ENCODE peak calls at places on chromosomes 7 and 10, in seven cellular contexts. C is sigmoid colon, I is heart right ventricle, B is HepG2, H is stomach, S is thyroid gland, T is upper lobe of right lung. Z is an unnamed sample. For H3K4me1, the result is how much of the 10 kb centered on the place peaks cover.

GRCh38 chr10:12184165-12184564 is 11.5 kb downstream of the NUDT5 start:
- DNase-seq in C (no peak), I (no peak), B (no peak), H (no peak), S (no peak), T (no peak), Z (no peak)

GRCh38 chr10:96830511-96831199 is 1.4 kb upstream of the LCOR start:
- DNase-seq in C (peak), I (no peak), B (peak), H (peak), S (peak), T (no peak), Z (peak)

GRCh38 chr10:131452926-131453771 is 141.6 kb upstream of the TCERG1L start:
- DNase-seq in C (no peak), I (peak), B (no peak), H (no peak), S (peak), T (peak), Z (no peak)

GRCh38 chr7:121182902-121183301 is 145.9 kb upstream of the WNT16 start:
- DNase-seq in C (no peak), I (no peak), B (no peak), H (no peak), S (no peak), T (no peak), Z (no peak)

GRCh38 chr7:78576196-78576595 is 777.6 kb downstream of the PHTF2 start:
- DNase-seq in C (no peak), I (no peak), B (no peak), H (no peak), S (no peak), T (no peak), Z (no peak)

GRCh38 chr7:29372351-29372931 is 177.9 kb downstream of the CHN2 start:
- DNase-seq in C (no peak), I (no peak), B (no peak), H (no peak), S (no peak), T (no peak), Z (no peak)

GRCh38 chr10:128165536-128165935 is 39.3 kb upstream of the MKI67 start:
- DNase-seq in C (no peak), I (no peak), B (no peak), H (no peak), S (no peak), T (no peak), Z (no peak)

GRCh38 chr10:24793648-24794379 is 70.1 kb upstream of the ARHGAP21 start:
- DNase-seq in C (no peak), I (no peak), B (no peak), H (no peak), S (no peak), T (no peak), Z (no peak)

GRCh38 chr10:690227-691161 is 1.0 kb upstream of the DIP2C start:
- DNase-seq in C (no peak), I (no peak), B (no peak), H (no peak), S (no peak), T (no peak), Z (no peak)

GRCh38 chr7:94375713-94376112 is 19.0 kb upstream of the COL1A2 start:
- DNase-seq in C (peak), I (no peak), B (no peak), H (no peak), S (no peak), T (no peak), Z (no peak)

GRCh38 chr7:19964198-19964597 is 190.8 kb upstream of the TMEM196 start:
- DNase-seq in C (no peak), I (no peak), B (no peak), H (no peak), S (no peak), T (no peak), Z (no peak)

GRCh38 chr7:44791278-44792219 is 4.9 kb upstream of the PPIA start:
- DNase-seq in C (peak), I (no peak), B (peak), H (no peak), S (no peak), T (no peak), Z (no peak)

GRCh38 chr7:52696183-52696582 is 339.2 kb upstream of the POM121L12 start:
- DNase-seq in C (no peak), I (no peak), B (no peak), H (no peak), S (no peak), T (no peak), Z (no peak)

GRCh38 chr7:26686448-26686981 is 177.9 kb downstream of the SKAP2 start:
- DNase-seq in C (peak), I (no peak), B (peak), H (no peak), S (no peak), T (no peak), Z (peak)

GRCh38 chr10:113000876-113001598 is 51.0 kb downstream of the TCF7L2 start:
- DNase-seq in C (no peak), I (peak), B (no peak), H (no peak), S (peak), T (no peak), Z (peak)

GRCh38 chr10:114930320-114930719 is 7.7 kb upstream of the TRUB1 start:
- DNase-seq in C (no peak), I (no peak), B (no peak), H (no peak), S (no peak), T (no peak), Z (no peak)

GRCh38 chr7:20122073-20122472 is 95.1 kb downstream of the MACC1 start:
- DNase-seq in C (no peak), I (no peak), B (no peak), H (no peak), S (no peak), T (no peak), Z (no peak)

GRCh38 chr10:99431190-99431549 is 746 bp upstream of the GOT1 start:
- DNase-seq in C (peak), I (peak), B (no peak), H (peak), S (peak), T (peak), Z (peak)

GRCh38 chr7:19728731-19729130 is 19.9 kb upstream of the POLR1F start:
- DNase-seq in C (no peak), I (no peak), B (no peak), H (no peak), S (no peak), T (no peak), Z (no peak)

GRCh38 chr7:11767148-11767547 is 64.8 kb downstream of the THSD7A start:
- DNase-seq in C (no peak), I (no peak), B (no peak), H (no peak), S (no peak), T (no peak), Z (no peak)

GRCh38 chr10:70052462-70053211 is at the start of gene MACROH2A2:
- DNase-seq in C (peak), I (peak), B (peak), H (peak), S (peak), T (peak), Z (peak)

GRCh38 chr7:35003679-35004278 is 33.5 kb downstream of the DPY19L1 start:
- DNase-seq in C (peak), I (peak), B (peak), H (peak), S (peak), T (peak), Z (peak)

GRCh38 chr7:113582471-113582870 is 336.3 kb downstream of the PPP1R3A start:
- DNase-seq in C (no peak), I (no peak), B (no peak), H (no peak), S (no peak), T (no peak), Z (no peak)

GRCh38 chr10:22340362-22341189 is 4.7 kb upstream of the SPAG6 start:
- DNase-seq in C (peak), I (peak), B (peak), H (peak), S (peak), T (peak), Z (peak)

GRCh38 chr10:71515531-71516172 is 118.9 kb downstream of the CDH23 start:
- DNase-seq in C (no peak), I (no peak), B (no peak), H (no peak), S (no peak), T (no peak), Z (no peak)

GRCh38 chr10:124820121-124820520 is 18.5 kb downstream of the ABRAXAS2 start:
- DNase-seq in C (no peak), I (no peak), B (no peak), H (no peak), S (peak), T (no peak), Z (no peak)

GRCh38 chr10:84360634-84361365 is 32.4 kb downstream of the CCSER2 start:
- DNase-seq in C (no peak), I (no peak), B (no peak), H (no peak), S (peak), T (no peak), Z (no peak)

GRCh38 chr7:131538071-131538790 is 18.2 kb downstream of the PODXL start:
- DNase-seq in C (peak), I (no peak), B (no peak), H (no peak), S (no peak), T (peak), Z (no peak)

DNA sequence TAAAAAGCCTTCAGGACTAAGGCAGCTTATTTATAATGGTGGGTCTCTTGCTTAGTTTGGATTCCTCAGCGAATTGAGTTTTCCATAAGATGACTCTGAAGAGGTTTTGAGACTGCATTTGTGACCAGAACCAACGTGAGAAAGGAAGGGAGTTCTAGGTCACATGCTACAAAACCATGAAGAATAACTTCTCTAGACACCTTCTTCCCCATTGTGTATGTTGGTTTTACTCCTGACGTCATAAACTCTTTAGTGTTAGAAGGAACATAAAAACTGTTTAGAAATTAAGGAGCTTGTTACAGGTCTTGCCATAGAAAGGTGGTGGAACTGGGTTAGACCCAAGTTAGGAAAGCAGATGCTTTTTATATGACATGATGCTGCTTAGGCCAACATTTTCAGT is 11.1 kb downstream of the PTPN12 start:
- DNase-seq in C (no peak), I (no peak), B (no peak), H (no peak), S (no peak), T (no peak), Z (no peak)
- TF ChIP-seq CTCF in C (no peak), I (no peak), B (no peak), H (no peak), S (no peak), T (no peak), Z (no peak)

GRCh38 chr10:101485681-101486554 is 102.1 kb downstream of the POLL start:
- DNase-seq in C (peak), I (no peak), B (no peak), H (no peak), S (no peak), T (no peak), Z (no peak)
- H3K4me3 ChIP-seq in C (no peak), I (no peak), B (no peak), H (no peak), S (no peak), T (no peak), Z (no peak)

DNA sequence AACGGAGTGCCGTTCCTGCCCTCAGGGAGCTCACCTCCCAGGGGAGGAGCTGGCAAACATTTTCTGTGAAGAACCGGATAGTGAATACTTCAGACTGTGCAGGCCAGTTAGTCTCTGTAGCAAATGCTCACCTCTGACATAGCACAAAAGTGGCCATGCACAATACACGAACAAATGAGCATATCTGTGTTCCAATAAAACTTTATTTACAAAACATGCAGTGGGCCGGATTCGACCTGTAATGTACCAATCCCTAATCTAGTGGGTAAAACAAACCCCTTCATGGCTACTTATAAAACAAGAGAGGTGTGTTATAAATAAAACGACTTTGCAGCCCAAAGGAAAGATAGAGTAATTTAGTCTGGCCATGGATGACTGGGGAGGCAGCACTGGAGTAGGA is 48.7 kb downstream of the KCNMA1 start:
- DNase-seq in C (peak), I (no peak), B (no peak), H (no peak), S (no peak), T (no peak), Z (no peak)
- H3K4me1 ChIP-seq in C (half or more), I (under half), B (under half), H (under half), S (under half), T (under half), Z (under half)

DNA sequence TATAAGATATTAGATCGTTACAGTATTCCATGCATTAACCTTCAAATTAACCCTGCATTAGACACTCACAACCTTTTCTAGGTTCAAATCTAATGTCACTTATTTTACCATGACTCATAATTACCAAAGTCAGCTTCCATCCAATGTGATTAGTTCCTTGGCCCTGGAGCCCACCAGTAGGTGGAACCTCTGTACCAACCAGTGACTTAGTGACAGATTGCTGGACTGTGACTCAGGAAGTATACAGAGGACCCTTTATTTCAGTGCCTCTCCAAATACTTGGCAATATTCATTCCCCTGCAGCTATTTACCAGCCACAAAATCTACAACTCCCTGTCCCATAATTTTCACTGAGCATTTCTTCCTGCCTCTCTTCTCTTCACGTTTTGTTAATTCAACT is 1270.3 kb upstream of the SORCS1 start:
- DNase-seq in C (no peak), I (no peak), B (no peak), H (no peak), S (no peak), T (no peak), Z (peak)
- TF ChIP-seq CTCF in C (no peak), I (no peak), B (no peak), H (no peak), S (no peak), T (no peak), Z (peak)

DNA sequence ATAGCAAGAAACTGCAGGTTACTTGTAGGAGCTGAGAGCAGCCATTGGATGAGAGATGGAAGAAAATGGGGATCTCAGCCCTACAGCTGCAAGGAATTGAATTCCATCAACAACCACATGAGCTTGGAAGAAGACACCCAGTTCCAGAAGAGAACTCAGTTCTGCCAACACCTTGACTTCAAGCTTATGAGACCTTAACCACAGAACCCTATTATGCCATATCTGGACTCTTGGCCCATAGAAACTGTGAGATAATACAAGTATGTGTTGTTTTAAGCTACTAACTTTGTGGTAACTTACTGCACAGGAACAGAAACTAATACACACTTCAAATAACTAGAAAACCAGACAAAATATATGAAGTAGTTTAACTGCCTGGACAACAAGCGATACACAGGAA is 212.4 kb upstream of the CACNA2D1 start:
- DNase-seq in C (no peak), I (no peak), B (no peak), H (no peak), S (no peak), T (no peak), Z (no peak)
- H3K4me3 ChIP-seq in C (no peak), I (no peak), B (no peak), H (no peak), S (no peak), T (no peak), Z (no peak)

GRCh38 chr7:837001-837400 is 4.7 kb downstream of the SUN1 start:
- DNase-seq in C (no peak), I (no peak), B (no peak), H (no peak), S (no peak), T (no peak), Z (no peak)

GRCh38 chr7:835491-836401 is 3.5 kb downstream of the SUN1 start:
- DNase-seq in C (no peak), I (no peak), B (no peak), H (peak), S (no peak), T (no peak), Z (no peak)

GRCh38 chr7:835021-835420 is 2.7 kb downstream of the SUN1 start:
- DNase-seq in C (no peak), I (no peak), B (no peak), H (no peak), S (no peak), T (no peak), Z (no peak)

GRCh38 chr7:834277-834676 is 2.0 kb downstream of the SUN1 start:
- DNase-seq in C (no peak), I (no peak), B (no peak), H (no peak), S (no peak), T (no peak), Z (no peak)

DNA sequence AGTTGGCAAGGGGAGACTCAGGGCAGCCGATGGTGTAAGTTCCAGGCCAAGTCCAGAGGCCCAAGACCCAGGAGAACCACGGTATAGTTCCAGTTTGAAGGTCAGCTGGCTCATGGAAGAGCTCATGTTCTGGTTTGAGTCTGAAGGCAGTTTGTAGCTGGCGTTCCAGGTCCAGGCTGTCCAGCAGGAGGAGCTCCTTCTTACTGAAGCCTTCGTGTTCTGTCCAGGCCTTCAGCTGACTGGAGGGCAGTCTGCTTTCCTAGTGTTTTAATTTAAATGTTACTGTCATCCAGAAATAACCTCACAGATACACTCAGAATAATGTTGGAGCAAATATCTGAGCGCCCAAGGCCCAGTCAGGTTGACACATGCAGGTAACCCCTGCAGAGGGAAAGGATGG is 4.2 kb downstream of the SUN1 start:
- DNase-seq in C (peak), I (no peak), B (peak), H (no peak), S (peak), T (no peak), Z (peak)
- H3K4me1 ChIP-seq in C (half or more), I (under half), B (under half), H (half or more), S (under half), T (under half), Z (under half)

DNA sequence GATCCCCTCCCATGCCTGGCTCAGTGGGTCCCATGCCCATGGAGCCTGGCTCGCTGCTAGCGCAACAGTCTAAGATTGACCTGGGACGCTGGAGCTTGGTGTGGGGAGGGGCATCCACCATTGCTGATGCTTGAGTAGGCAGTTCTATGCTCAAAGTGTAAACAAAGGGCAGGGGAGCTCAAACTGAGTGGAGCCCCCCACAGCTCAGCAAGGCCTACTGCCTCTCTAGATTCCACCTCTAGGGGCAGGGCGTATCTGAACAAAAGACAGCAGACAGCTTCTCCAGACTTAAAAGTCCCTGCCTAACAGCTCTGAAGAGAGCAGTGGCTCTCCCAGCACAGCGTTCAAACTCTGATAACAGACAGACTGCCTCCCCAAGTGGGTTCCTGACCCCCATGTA is 31.2 kb upstream of the FFAR4 start:
- DNase-seq in C (no peak), I (no peak), B (no peak), H (no peak), S (no peak), T (no peak), Z (no peak)
- TF ChIP-seq CTCF in C (no peak), I (no peak), B (no peak), H (no peak), S (no peak), T (no peak), Z (no peak)

GRCh38 chr10:73060173-73060572 is 36.5 kb downstream of the P4HA1 start:
- DNase-seq in C (no peak), I (no peak), B (no peak), H (no peak), S (no peak), T (no peak), Z (no peak)

GRCh38 chr10:73058057-73058591 is 38.5 kb downstream of the P4HA1 start:
- DNase-seq in C (no peak), I (no peak), B (no peak), H (no peak), S (no peak), T (no peak), Z (no peak)

GRCh38 chr10:73065441-73065840 is 31.2 kb downstream of the P4HA1 start:
- DNase-seq in C (no peak), I (no peak), B (no peak), H (no peak), S (no peak), T (no peak), Z (no peak)

GRCh38 chr10:73061743-73062142 is 34.9 kb downstream of the P4HA1 start:
- DNase-seq in C (no peak), I (no peak), B (no peak), H (no peak), S (no peak), T (no peak), Z (no peak)

GRCh38 chr10:73060738-73061635 is 35.7 kb downstream of the P4HA1 start:
- DNase-seq in C (no peak), I (no peak), B (peak), H (no peak), S (no peak), T (no peak), Z (no peak)
- H3K4me3 ChIP-seq in C (no peak), I (no peak), B (no peak), H (no peak), S (no peak), T (no peak), Z (no peak)